ENCODE peak calls at places on chromosomes 16 and 17, in ten cellular contexts. R, P, G, O, F, T, K, L, N and W are unnamed samples.

GRCh38 chr17:36736201-36737156 is 135.1 kb downstream of the MRM1 start:
- DNase-seq in N (no peak), O (no peak), F (no peak), T (no peak), R (no peak), K (no peak), L (peak), G (no peak), P (no peak), W (peak)

GRCh38 chr17:50905460-50905803 is 39.3 kb upstream of the TOB1 start:
- DNase-seq in R (peak), F (no peak), P (no peak), O (peak), N (no peak), T (no peak), K (peak), L (no peak), G (no peak), W (no peak)

GRCh38 chr17:16287563-16288027 is 65.7 kb downstream of the CENPV start:
- DNase-seq in L (no peak), R (no peak), K (peak), N (no peak), T (peak), F (no peak), O (peak), G (no peak), P (no peak), W (peak)

GRCh38 chr17:69246726-69247375 is 18.2 kb upstream of the ABCA10 start:
- DNase-seq in K (no peak), N (no peak), G (no peak), F (no peak), L (no peak), T (no peak), R (no peak), O (peak), P (no peak), W (peak)

GRCh38 chr17:58403312-58403711 is 14.0 kb downstream of the RNF43 start:
- DNase-seq in K (no peak), R (no peak), L (no peak), G (no peak), P (no peak), T (no peak), O (no peak), N (no peak), F (no peak), W (no peak)

GRCh38 chr16:79607587-79607986 is 7.0 kb upstream of the MAF start:
- DNase-seq in N (peak), P (peak), T (no peak), F (no peak), G (no peak), O (no peak), R (peak), L (no peak), K (no peak), W (no peak)

GRCh38 chr17:12231027-12231682 is 210.5 kb downstream of the MAP2K4 start:
- DNase-seq in P (peak), O (no peak), R (no peak), T (no peak), K (no peak), G (no peak), L (no peak), F (no peak), N (no peak), W (no peak)

GRCh38 chr16:88352261-88353200 is 30.2 kb upstream of the ZNF469 start:
- DNase-seq in R (no peak), F (no peak), K (no peak), P (peak), L (peak), O (no peak), T (no peak), G (peak), N (no peak), W (no peak)

GRCh38 chr17:48647103-48647963 is 21.2 kb upstream of the HOXB9 start:
- DNase-seq in P (no peak), N (no peak), L (no peak), O (no peak), F (no peak), R (no peak), T (peak), G (no peak), K (no peak), W (peak)

GRCh38 chr17:58317421-58318064 is 11.1 kb downstream of the TSPOAP1 start:
- DNase-seq in P (peak), O (peak), N (no peak), L (peak), F (no peak), T (peak), R (no peak), G (peak), K (peak), W (peak)

GRCh38 chr17:40104570-40105471 is 4.4 kb upstream of the NR1D1 start:
- DNase-seq in P (no peak), L (no peak), N (peak), O (no peak), K (no peak), F (peak), G (no peak), T (no peak), R (no peak), W (peak)

GRCh38 chr17:32006957-32007462 is at the start of gene LRRC37B:
- DNase-seq in N (peak), P (peak), L (peak), T (peak), G (peak), O (peak), F (peak), R (peak), K (peak), W (peak)

GRCh38 chr17:76996741-76997694 is 128.8 kb downstream of the MGAT5B start:
- DNase-seq in G (peak), O (no peak), N (no peak), L (no peak), K (no peak), R (no peak), P (no peak), F (no peak), T (no peak), W (peak)

GRCh38 chr16:86306811-86307517 is 203.4 kb upstream of the FOXF1 start:
- DNase-seq in P (no peak), L (no peak), T (no peak), K (no peak), N (no peak), F (no peak), O (no peak), G (no peak), R (no peak), W (peak)

GRCh38 chr17:73343739-73344454 is 32.1 kb upstream of the CDC42EP4 start:
- DNase-seq in L (no peak), R (no peak), O (no peak), F (no peak), P (no peak), G (no peak), T (no peak), K (no peak), N (no peak), W (no peak)

GRCh38 chr17:73342057-73342522 is 30.3 kb upstream of the CDC42EP4 start:
- DNase-seq in L (no peak), O (no peak), N (peak), K (peak), R (peak), G (peak), T (peak), F (no peak), P (peak), W (peak)

GRCh38 chr17:73341350-73342056 is 29.7 kb upstream of the CDC42EP4 start:
- DNase-seq in P (no peak), K (no peak), G (no peak), T (no peak), O (no peak), L (no peak), R (peak), N (no peak), F (no peak), W (no peak)

GRCh38 chr17:73342549-73343167 is 30.9 kb upstream of the CDC42EP4 start:
- DNase-seq in R (no peak), T (no peak), P (no peak), L (no peak), O (no peak), G (no peak), F (no peak), N (no peak), K (no peak), W (peak)

GRCh38 chr17:73343168-73343634 is 31.4 kb upstream of the CDC42EP4 start:
- DNase-seq in F (no peak), O (no peak), L (no peak), R (peak), G (no peak), T (peak), P (no peak), N (peak), K (no peak), W (no peak)
- TF ChIP-seq POLR2A in F (no peak), O (no peak), L (no peak), R (no peak), G (no peak), T (no peak), P (no peak), N (no peak), K (no peak), W (no peak)

DNA sequence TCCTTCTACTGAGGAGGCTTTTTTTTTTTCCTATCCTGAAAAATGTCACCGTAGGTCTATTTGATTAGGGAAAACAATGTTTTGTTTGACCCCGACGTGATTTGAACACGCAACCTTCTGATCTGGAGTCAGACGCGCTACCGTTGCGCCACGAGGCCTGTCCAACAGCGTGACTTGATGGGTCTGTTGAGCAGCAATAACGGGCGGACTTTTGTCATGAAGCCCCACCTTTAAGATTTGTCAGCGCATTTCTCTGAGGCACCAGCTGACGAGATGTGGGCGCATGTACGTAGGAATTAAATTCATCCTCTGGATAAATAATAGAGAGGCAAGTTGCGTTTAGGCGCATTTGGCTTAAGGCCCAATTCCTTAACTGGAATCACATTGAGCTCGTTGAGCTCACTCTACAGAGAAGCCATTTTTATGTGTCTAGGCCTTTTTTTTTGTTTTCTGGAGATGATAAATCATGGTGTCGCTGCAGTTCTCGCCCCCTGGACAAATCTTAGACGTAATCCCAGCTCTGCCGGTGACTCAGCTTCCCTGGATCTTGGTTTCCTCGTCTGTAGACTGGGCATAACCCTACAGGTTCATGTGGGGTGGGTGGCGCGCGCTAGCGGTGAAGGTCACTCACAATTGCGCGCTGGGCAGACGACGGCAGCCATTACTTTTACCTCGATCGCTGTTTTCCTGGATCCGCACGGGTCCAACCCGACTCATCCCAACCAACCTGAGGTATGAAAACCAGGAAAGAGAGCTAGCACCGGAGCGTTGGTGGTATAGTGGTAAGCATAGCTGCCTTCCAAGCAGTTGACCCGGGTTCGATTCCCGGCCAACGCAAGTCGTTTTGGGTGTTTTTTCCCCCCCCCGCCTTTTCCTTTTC is 10.6 kb upstream of the AURKB start:
- DNase-seq in P (peak), F (peak), R (peak), T (peak), G (peak), O (peak), K (peak), L (peak), N (peak), W (peak)
- TF ChIP-seq CTCF in P (no peak), F (no peak), R (no peak), T (no peak), G (no peak), O (peak), K (no peak), L (no peak), N (no peak), W (no peak)

GRCh38 chr16:75131081-75131480 is 14.5 kb upstream of the LDHD start:
- DNase-seq in L (no peak), F (no peak), R (no peak), P (no peak), O (no peak), K (no peak), N (no peak), G (no peak), T (no peak), W (no peak)

GRCh38 chr16:75127713-75128415 is 11.3 kb upstream of the LDHD start:
- DNase-seq in P (no peak), T (no peak), K (no peak), O (no peak), G (no peak), F (no peak), L (no peak), R (no peak), N (no peak), W (no peak)

GRCh38 chr16:75130150-75130771 is 13.7 kb upstream of the LDHD start:
- DNase-seq in N (no peak), G (no peak), K (no peak), F (no peak), O (peak), R (peak), P (no peak), T (no peak), L (no peak), W (peak)
- TF ChIP-seq POLR2A in N (no peak), G (no peak), K (no peak), F (no peak), O (no peak), R (no peak), P (no peak), T (no peak), L (no peak), W (no peak)

DNA sequence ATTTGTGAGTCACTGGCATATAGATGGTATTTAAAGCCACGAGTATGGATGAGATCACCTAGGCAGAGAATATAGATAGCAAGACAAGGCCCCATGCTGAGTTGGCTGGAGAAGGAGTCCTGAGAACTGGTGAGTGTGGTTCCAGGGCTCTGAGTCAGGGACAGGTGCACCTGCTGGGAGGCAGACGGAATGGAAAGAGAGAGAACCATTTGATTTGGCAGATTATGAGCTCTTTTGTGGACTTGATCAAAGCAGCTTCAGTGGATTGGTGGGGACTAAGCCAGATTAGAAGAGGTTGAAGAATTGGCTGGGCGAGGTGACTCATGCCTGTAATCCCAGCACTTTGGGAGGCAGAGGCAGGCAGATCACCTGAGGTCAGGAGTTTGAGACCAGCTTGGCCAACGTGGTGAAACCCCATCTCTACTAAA is 4.3 kb upstream of the C16orf92 start:
- DNase-seq in N (no peak), L (no peak), K (no peak), R (no peak), G (no peak), T (no peak), F (no peak), O (no peak), P (no peak), W (no peak)
- TF ChIP-seq CTCF in N (no peak), L (no peak), K (no peak), R (no peak), G (no peak), T (no peak), F (no peak), O (no peak), P (no peak), W (no peak)

DNA sequence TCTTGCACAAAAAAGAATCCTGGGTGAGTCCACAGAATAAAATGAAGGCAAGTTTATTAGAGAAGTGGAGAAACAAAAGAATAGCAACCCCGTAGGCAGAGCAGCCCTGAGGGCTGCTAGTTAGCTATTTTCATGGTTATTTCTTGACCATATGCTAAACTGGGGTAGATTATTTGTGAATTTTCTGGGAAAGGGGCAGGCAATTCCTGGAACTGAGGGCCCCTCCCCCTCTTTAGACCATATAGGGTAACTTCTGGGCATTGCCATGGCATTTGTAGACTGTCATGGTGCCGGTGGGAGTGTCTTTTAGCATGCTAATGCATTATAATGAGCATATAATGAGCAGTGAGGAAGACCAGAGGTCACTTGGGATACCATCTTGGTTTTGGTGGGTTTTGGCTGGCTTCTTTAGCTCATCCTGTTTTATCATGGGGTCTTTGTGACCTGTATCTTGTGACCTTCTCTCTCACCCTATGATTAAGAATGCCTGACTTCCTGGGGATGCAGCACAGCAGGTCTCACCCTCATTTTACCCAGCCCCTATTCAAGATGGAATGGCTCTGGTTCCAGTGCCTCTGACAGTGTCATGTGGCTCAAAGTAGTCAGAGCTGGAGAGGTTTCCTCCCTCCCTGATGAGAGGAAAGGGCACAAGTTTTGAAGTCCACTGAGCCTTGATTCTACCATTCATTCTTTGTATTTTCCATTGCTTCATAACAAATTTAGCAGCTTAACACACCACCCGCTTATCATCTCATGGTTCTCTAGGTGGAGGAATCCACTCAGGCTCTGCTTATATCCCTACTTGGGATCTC is 55.7 kb upstream of the LGALS9 start:
- DNase-seq in L (no peak), T (no peak), N (no peak), P (no peak), G (no peak), O (no peak), F (no peak), R (no peak), K (no peak), W (no peak)
- TF ChIP-seq POLR2A in L (no peak), T (no peak), N (no peak), P (no peak), G (no peak), O (no peak), F (no peak), R (no peak), K (no peak), W (no peak)

GRCh38 chr16:62977876-62978275 is 941.6 kb upstream of the CDH8 start:
- DNase-seq in F (no peak), L (no peak), N (no peak), T (no peak), K (no peak), R (no peak), G (no peak), P (no peak), O (no peak), W (no peak)
- TF ChIP-seq CTCF in F (no peak), L (no peak), N (no peak), T (no peak), K (no peak), R (no peak), G (no peak), P (no peak), O (no peak), W (no peak)

DNA sequence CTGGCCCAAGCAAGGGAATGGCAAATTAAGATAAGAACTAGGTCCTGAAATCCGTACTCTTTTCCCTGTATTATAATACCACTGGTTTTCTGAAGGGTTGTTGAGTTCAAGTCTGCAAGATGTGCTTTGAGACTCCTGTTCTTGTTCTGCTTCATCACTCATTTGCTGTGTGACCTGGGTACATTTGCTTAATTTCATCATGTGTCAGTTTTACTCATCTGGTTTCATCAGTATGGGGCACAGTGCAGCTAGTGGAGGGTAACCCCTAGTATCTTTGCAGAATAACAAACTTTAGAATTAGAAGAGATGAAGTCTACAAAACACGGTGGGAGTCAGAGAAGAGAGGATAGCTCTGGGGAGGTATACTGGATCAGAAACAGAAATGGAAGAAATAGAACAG is 21.9 kb upstream of the EFCAB13 start:
- DNase-seq in L (no peak), F (no peak), O (no peak), G (no peak), K (no peak), P (no peak), T (no peak), R (no peak), N (no peak), W (no peak)
- TF ChIP-seq POLR2A in L (no peak), F (no peak), O (no peak), G (no peak), K (no peak), P (no peak), T (no peak), R (no peak), N (no peak), W (no peak)